ENCODE peak calls at places on chromosomes 7 and 10, in four cellular contexts. M is right lobe of liver, C is IMR-90, N is fibroblast of the aortic adventitia. G is an unnamed sample.
A peak's percentile ranks its signal among the peaks of the same experiment; 100 is the strongest.

GRCh38 chr10:28179490-28180099 is 123.3 kb downstream of the MPP7 start:
- DNase-seq in M (no peak), C (peak; percentile 62), N (peak; percentile 70), G (no peak)

GRCh38 chr7:157006205-157006747 is 4.2 kb downstream of the MNX1 start:
- DNase-seq in M (no peak), C (no peak), N (no peak), G (peak; percentile 90)

GRCh38 chr7:134943785-134944400 is 42.4 kb upstream of the AGBL3 start:
- DNase-seq in M (no peak), C (peak; percentile 33), N (peak; percentile 48), G (no peak)

GRCh38 chr7:47181609-47182264 is 400.2 kb downstream of the TNS3 start:
- DNase-seq in M (peak; percentile 26), C (no peak), N (peak; percentile 12), G (no peak)

GRCh38 chr10:33917069-33917468 is 582.6 kb upstream of the NRP1 start:
- DNase-seq in M (no peak), C (no peak), N (no peak), G (no peak)

GRCh38 chr7:130444230-130444629 is 3.4 kb upstream of the CEP41 start:
- DNase-seq in M (no peak), C (peak; percentile 63), N (peak; percentile 91), G (no peak)

GRCh38 chr7:107940951-107941350 is 50.0 kb downstream of the DLD start:
- DNase-seq in M (no peak), C (no peak), N (no peak), G (no peak)

GRCh38 chr10:74913321-74913980 is 87.1 kb downstream of the KAT6B start:
- DNase-seq in M (no peak), C (no peak), N (no peak), G (no peak)

GRCh38 chr10:94115725-94116124 is 122.0 kb downstream of the PLCE1 start:
- DNase-seq in M (no peak), C (peak; percentile 51), N (no peak), G (no peak)

GRCh38 chr7:2006921-2007381 is 225.8 kb downstream of the MAD1L1 start:
- DNase-seq in M (peak; percentile 15), C (no peak), N (no peak), G (peak; percentile 74)

GRCh38 chr7:120949393-120949799 is 1.2 kb upstream of the ING3 start:
- DNase-seq in M (no peak), C (no peak), N (no peak), G (no peak)

GRCh38 chr7:89334785-89335184 is 539.2 kb upstream of the TEX47 start:
- DNase-seq in M (no peak), C (no peak), N (no peak), G (no peak)

DNA sequence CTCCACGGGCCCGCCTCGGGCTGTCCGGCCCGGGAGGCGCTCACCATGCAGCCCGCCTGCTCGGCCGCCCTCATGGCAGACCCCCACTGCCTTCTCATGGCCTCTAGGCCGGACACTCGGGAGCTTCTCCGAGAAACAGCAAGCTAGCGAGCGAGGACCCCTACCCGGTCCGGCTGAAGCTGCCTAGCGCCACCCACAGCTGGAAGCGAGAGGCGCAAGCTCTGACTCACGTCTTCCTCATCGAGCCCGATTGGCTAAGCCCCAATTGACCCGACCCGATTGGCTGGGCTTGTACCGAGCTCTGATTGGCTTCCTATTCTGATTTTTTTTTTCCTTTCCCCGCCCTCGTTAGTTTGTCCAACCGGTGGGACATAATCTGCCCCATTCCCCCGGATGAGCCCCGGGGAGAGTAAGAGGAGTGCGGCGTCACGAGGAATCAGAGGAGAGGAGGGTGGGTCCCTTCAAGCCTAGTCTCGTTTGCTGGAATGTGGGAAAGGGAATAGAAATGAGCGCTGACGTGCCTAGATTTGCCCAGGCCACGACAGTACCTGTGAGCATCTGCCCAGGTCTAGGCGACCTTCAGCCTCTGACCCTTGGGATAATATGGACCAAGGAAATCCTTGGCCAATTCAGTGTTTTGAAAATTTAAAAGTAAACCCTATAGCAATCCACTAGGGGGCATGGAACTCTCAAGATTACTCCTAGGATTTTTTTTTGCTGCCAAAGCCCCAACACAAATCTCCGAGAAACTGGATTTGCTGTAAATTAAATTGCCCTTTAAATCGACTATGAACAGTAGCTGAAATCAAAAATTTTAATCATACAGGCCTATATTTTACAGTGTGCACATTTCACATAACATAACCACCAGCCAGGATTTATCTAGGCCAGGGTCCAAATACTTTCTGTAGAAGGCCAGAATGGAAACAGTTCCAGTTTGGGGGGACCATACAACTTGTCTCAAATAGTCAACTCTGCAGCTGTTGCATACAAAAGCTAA is at the start of gene TYSND1:
- DNase-seq in M (peak; percentile 96), C (peak; percentile 98), N (peak; percentile 98), G (no peak)
- TF ChIP-seq CTCF in M (peak; percentile 72), C (peak; percentile 85), N (peak; percentile 71), G (peak; percentile 82)

GRCh38 chr7:101843293-101844271 is 26.2 kb downstream of the CUX1 start:
- DNase-seq in M (no peak), C (no peak), N (no peak), G (no peak)

GRCh38 chr7:101846006-101846405 is 28.6 kb downstream of the CUX1 start:
- DNase-seq in M (no peak), C (no peak), N (no peak), G (no peak)

GRCh38 chr7:101848168-101848951 is 30.9 kb downstream of the CUX1 start:
- DNase-seq in M (no peak), C (no peak), N (no peak), G (peak; percentile 38)

GRCh38 chr7:101841328-101841727 is 23.9 kb downstream of the CUX1 start:
- DNase-seq in M (no peak), C (no peak), N (no peak), G (no peak)

GRCh38 chr7:101846800-101847538 is 29.5 kb downstream of the CUX1 start:
- DNase-seq in M (no peak), C (no peak), N (no peak), G (peak; percentile 33)
- TF ChIP-seq CTCF in M (no peak), C (no peak), N (no peak), G (no peak)

GRCh38 chr7:17640730-17641377 is 299.4 kb downstream of the SNX13 start:
- DNase-seq in M (no peak), C (peak; percentile 31), N (peak; percentile 55), G (no peak)

GRCh38 chr7:17651926-17652385 is 288.3 kb downstream of the SNX13 start:
- DNase-seq in M (no peak), C (peak; percentile 90), N (peak; percentile 98), G (no peak)

GRCh38 chr7:17645500-17645899 is 294.8 kb downstream of the SNX13 start:
- DNase-seq in M (no peak), C (no peak), N (no peak), G (no peak)

GRCh38 chr7:17651296-17651695 is 289.0 kb downstream of the SNX13 start:
- DNase-seq in M (no peak), C (peak; percentile 8), N (peak; percentile 73), G (no peak)

GRCh38 chr7:17646181-17646956 is 293.9 kb downstream of the SNX13 start:
- DNase-seq in M (no peak), C (peak; percentile 66), N (peak; percentile 81), G (no peak)
- TF ChIP-seq CTCF in M (peak; percentile 50), C (peak; percentile 71), N (peak; percentile 52), G (peak; percentile 89)

DNA sequence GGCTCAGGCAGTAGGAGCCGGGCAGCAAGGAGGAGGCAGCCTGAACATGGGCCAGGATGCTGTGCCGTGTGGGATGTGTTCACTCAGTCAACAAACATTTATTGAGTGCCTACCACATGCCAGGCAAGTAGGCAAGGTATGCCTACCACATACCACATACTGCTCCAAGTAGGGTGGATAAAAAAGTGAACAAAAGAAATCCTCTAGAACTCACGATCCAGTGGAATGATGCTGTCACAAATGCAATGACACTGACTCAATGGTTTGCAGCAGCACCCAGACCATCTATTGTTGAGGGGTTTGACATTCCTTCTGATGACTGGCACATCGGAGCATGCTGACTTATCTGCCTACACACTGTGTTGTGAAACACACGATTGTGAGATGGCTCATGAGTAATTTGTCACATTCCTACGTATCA is 413.5 kb downstream of the NRG3 start:
- DNase-seq in M (no peak), C (no peak), N (no peak), G (no peak)
- TF ChIP-seq CTCF in M (no peak), C (no peak), N (no peak), G (no peak)

DNA sequence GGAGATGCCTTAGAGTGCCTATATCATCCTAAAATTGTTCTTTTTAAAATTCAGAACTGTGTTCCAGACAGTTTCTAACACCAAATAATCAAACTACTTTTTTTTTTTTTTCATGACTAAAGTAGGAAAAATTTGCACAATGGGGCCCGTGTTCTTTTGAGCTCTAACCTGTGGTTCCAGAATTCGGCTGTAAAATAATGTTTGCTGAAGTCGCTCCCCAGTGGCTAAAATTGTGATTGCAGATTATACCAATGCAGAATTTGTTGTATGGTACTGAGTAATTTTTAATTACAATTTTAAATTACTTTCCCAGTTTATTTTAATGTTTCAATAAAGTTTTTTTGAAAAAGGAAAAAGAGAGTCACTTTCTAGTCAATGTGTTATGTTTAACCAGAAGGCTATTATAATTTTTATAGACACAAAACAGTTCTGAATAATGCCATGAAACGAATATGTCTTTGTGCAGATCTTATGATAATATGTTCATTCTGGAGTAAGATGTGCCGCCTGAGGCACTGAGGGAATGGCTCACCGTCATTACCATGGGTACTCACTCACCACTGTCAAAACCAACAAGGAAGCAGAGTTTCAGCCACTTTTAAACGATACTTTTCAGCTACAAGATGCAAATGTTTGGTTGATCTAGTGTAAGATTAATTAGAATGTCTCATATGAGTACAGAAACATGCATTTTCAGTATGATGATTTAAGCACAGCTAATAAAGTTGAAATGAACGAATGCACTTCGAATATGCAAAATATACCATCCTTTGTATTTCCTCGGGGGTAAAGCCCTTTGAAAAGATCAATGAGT is 173.6 kb downstream of the PRKCQ start:
- DNase-seq in M (no peak), C (peak; percentile 37), N (peak; percentile 59), G (no peak)
- TF ChIP-seq CTCF in M (peak; percentile 44), C (peak; percentile 54), N (peak; percentile 60), G (peak; percentile 80)

GRCh38 chr7:8881916-8882315 is 448.5 kb downstream of the NXPH1 start:
- DNase-seq in M (no peak), C (no peak), N (no peak), G (no peak)
- TF ChIP-seq CTCF in M (no peak), C (no peak), N (no peak), G (no peak)

GRCh38 chr10:69914373-69915268 is 112.9 kb downstream of the COL13A1 start:
- DNase-seq in M (peak; percentile 69), C (peak; percentile 65), N (peak; percentile 74), G (no peak)
- TF ChIP-seq CTCF in M (peak; percentile 95), C (peak; percentile 92), N (peak; percentile 92), G (peak; percentile 97)

GRCh38 chr10:123683459-123683858 is 17.3 kb downstream of the GPR26 start:
- DNase-seq in M (no peak), C (no peak), N (no peak), G (peak; percentile 70)

GRCh38 chr10:123689880-123690279 is 23.7 kb downstream of the GPR26 start:
- DNase-seq in M (no peak), C (no peak), N (no peak), G (no peak)

GRCh38 chr10:123685260-123685659 is 19.1 kb downstream of the GPR26 start:
- DNase-seq in M (no peak), C (no peak), N (no peak), G (no peak)

GRCh38 chr10:123683865-123684264 is 17.7 kb downstream of the GPR26 start:
- DNase-seq in M (no peak), C (no peak), N (no peak), G (peak; percentile 52)

DNA sequence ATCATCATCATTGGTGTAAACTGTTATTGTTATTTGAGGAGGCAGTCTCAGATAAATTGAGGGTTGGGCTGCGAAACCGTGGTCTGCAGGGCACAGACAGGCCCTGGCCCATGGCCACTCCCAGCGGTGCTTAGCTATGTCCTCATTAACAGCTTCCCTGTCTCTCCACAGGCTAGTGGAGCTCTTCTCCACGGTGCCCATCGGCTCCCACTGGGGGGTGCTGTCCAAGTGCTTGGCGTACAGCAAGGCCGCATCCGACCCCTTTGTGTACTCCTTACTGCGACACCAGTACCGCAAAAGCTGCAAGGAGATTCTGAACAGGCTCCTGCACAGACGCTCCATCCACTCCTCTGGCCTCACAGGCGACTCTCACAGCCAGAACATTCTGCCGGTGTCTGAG is 21.6 kb downstream of the GPR26 start:
- DNase-seq in M (no peak), C (no peak), N (no peak), G (no peak)
- TF ChIP-seq CTCF in M (no peak), C (no peak), N (no peak), G (no peak)

G was measured in chondrocyte.